ENCODE peak calls at places on chromosomes 2 and 18, in six cellular contexts. One of them, this sample, is unnamed.

GRCh38 chr2:54957321-54957999 is 92.8 kb downstream of the RTN4 start:
- DNase-seq in hepatic stellate cell: no peak
- DNase-seq in stimulated activated CD4-positive, alpha-beta T cell treated with anti-CD3 and anti-CD28 coated beads, Interleukin-15, amount 100 ng/mL, for 24 hours: no peak
- DNase-seq in Caki2: no peak
- DNase-seq in LHCN-M2: no peak
- DNase-seq in posterior cingulate gyrus: no peak
- DNase-seq in this sample: no peak

GRCh38 chr18:69216390-69216789 is 184.3 kb upstream of the DOK6 start:
- DNase-seq in hepatic stellate cell: no peak
- DNase-seq in stimulated activated CD4-positive, alpha-beta T cell treated with anti-CD3 and anti-CD28 coated beads, Interleukin-15, amount 100 ng/mL, for 24 hours: no peak
- DNase-seq in Caki2: peak
- DNase-seq in LHCN-M2: no peak
- DNase-seq in posterior cingulate gyrus: no peak
- DNase-seq in this sample: peak

GRCh38 chr18:23617412-23618009 is 31.2 kb upstream of the NPC1 start:
- DNase-seq in hepatic stellate cell: no peak
- DNase-seq in stimulated activated CD4-positive, alpha-beta T cell treated with anti-CD3 and anti-CD28 coated beads, Interleukin-15, amount 100 ng/mL, for 24 hours: no peak
- DNase-seq in Caki2: peak
- DNase-seq in LHCN-M2: no peak
- DNase-seq in posterior cingulate gyrus: no peak
- DNase-seq in this sample: no peak

GRCh38 chr2:46392561-46393351 is 86.6 kb upstream of the TMEM247 start:
- DNase-seq in hepatic stellate cell: no peak
- DNase-seq in stimulated activated CD4-positive, alpha-beta T cell treated with anti-CD3 and anti-CD28 coated beads, Interleukin-15, amount 100 ng/mL, for 24 hours: no peak
- DNase-seq in Caki2: no peak
- DNase-seq in LHCN-M2: no peak
- DNase-seq in posterior cingulate gyrus: no peak
- DNase-seq in this sample: no peak

GRCh38 chr2:168436840-168437239 is 19.2 kb upstream of the CERS6 start:
- DNase-seq in hepatic stellate cell: no peak
- DNase-seq in stimulated activated CD4-positive, alpha-beta T cell treated with anti-CD3 and anti-CD28 coated beads, Interleukin-15, amount 100 ng/mL, for 24 hours: no peak
- DNase-seq in Caki2: no peak
- DNase-seq in LHCN-M2: no peak
- DNase-seq in posterior cingulate gyrus: no peak
- DNase-seq in this sample: no peak

GRCh38 chr18:5542393-5543035 is 1.3 kb downstream of the EPB41L3 start:
- DNase-seq in hepatic stellate cell: no peak
- DNase-seq in stimulated activated CD4-positive, alpha-beta T cell treated with anti-CD3 and anti-CD28 coated beads, Interleukin-15, amount 100 ng/mL, for 24 hours: no peak
- DNase-seq in Caki2: no peak
- DNase-seq in LHCN-M2: no peak
- DNase-seq in posterior cingulate gyrus: no peak
- DNase-seq in this sample: peak

GRCh38 chr18:24632158-24632988 is 171.9 kb downstream of the HRH4 start:
- DNase-seq in hepatic stellate cell: no peak
- DNase-seq in stimulated activated CD4-positive, alpha-beta T cell treated with anti-CD3 and anti-CD28 coated beads, Interleukin-15, amount 100 ng/mL, for 24 hours: no peak
- DNase-seq in Caki2: no peak
- DNase-seq in LHCN-M2: no peak
- DNase-seq in posterior cingulate gyrus: no peak
- DNase-seq in this sample: no peak

GRCh38 chr18:46268662-46269061 is 164.5 kb downstream of the HAUS1 start:
- DNase-seq in hepatic stellate cell: no peak
- DNase-seq in stimulated activated CD4-positive, alpha-beta T cell treated with anti-CD3 and anti-CD28 coated beads, Interleukin-15, amount 100 ng/mL, for 24 hours: no peak
- DNase-seq in Caki2: no peak
- DNase-seq in LHCN-M2: no peak
- DNase-seq in posterior cingulate gyrus: no peak
- DNase-seq in this sample: no peak